ENCODE peak calls at places on chromosomes 3 and 15, in nine cellular contexts. U is fibroblast of lung, B is psoas muscle, R is A549, J is GM23248, Z is astrocyte, S is IMR-90, L is heart left ventricle, X is uterus. E is an unnamed sample. For H3K4me1, the result is how much of the 10 kb centered on the place peaks cover.

GRCh38 chr3:2303567-2303966 is 204.9 kb downstream of the CNTN4 start:
- DNase-seq in U (no peak), B (no peak), R (no peak), J (peak), Z (no peak), S (no peak), L (no peak), X (no peak), E (no peak)

GRCh38 chr15:79994651-79995050 is 23.7 kb upstream of the BCL2A1 start:
- DNase-seq in U (peak), B (no peak), R (no peak), J (peak), Z (peak), S (peak), L (no peak), X (no peak), E (no peak)

GRCh38 chr15:63611217-63611616 is 14.0 kb downstream of the FBXL22 start:
- DNase-seq in U (no peak), B (no peak), R (no peak), J (no peak), Z (no peak), S (no peak), L (no peak), X (no peak), E (no peak)

GRCh38 chr3:13158871-13159270 is 85.6 kb upstream of the IQSEC1 start:
- DNase-seq in U (no peak), B (no peak), R (no peak), J (no peak), Z (no peak), S (no peak), L (no peak), X (no peak), E (no peak)

GRCh38 chr3:63015614-63016016 is 140.4 kb upstream of the CADPS start:
- DNase-seq in U (peak), B (no peak), R (no peak), J (no peak), Z (no peak), S (no peak), L (no peak), X (no peak), E (no peak)

GRCh38 chr3:64354956-64355355 is 129.7 kb upstream of the PRICKLE2 start:
- DNase-seq in U (no peak), B (no peak), R (no peak), J (no peak), Z (no peak), S (no peak), L (no peak), X (no peak), E (no peak)

GRCh38 chr3:147906275-147906674 is 497.1 kb downstream of the ZIC1 start:
- DNase-seq in U (peak), B (no peak), R (no peak), J (peak), Z (no peak), S (peak), L (no peak), X (no peak), E (no peak)

GRCh38 chr3:26623409-26624208 is 1.0 kb downstream of the LRRC3B start:
- DNase-seq in U (no peak), B (no peak), R (no peak), J (no peak), Z (no peak), S (no peak), L (no peak), X (no peak), E (no peak)

GRCh38 chr3:264394-265156 is 68.0 kb downstream of the CHL1 start:
- DNase-seq in U (peak), B (no peak), R (peak), J (peak), Z (peak), S (peak), L (no peak), X (no peak), E (no peak)

GRCh38 chr3:120442975-120443517 is 7.7 kb downstream of the FSTL1 start:
- DNase-seq in U (no peak), B (no peak), R (peak), J (peak), Z (no peak), S (no peak), L (no peak), X (no peak), E (no peak)

GRCh38 chr3:140205598-140205997 is 270.6 kb downstream of the CLSTN2 start:
- DNase-seq in U (no peak), B (no peak), R (no peak), J (no peak), Z (no peak), S (no peak), L (no peak), X (no peak), E (no peak)

GRCh38 chr3:32819581-32820348 is 2.0 kb downstream of the TRIM71 start:
- DNase-seq in U (no peak), B (no peak), R (no peak), J (no peak), Z (no peak), S (no peak), L (no peak), X (no peak), E (no peak)

GRCh38 chr3:17424137-17424536 is 318.3 kb downstream of the TBC1D5 start:
- DNase-seq in U (no peak), B (no peak), R (no peak), J (peak), Z (no peak), S (peak), L (no peak), X (no peak), E (no peak)

GRCh38 chr3:129656659-129657247 is 50.3 kb upstream of the PLXND1 start:
- DNase-seq in U (no peak), B (no peak), R (no peak), J (no peak), Z (no peak), S (no peak), L (no peak), X (no peak), E (no peak)

GRCh38 chr3:47161983-47162694 is 1.8 kb downstream of the SETD2 start:
- DNase-seq in U (no peak), B (no peak), R (no peak), J (peak), Z (no peak), S (no peak), L (no peak), X (no peak), E (no peak)

GRCh38 chr15:70636540-70637165 is 126.7 kb downstream of the UACA start:
- DNase-seq in U (peak), B (no peak), R (no peak), J (peak), Z (no peak), S (no peak), L (no peak), X (no peak), E (no peak)

GRCh38 chr3:128369106-128369708 is 97.5 kb downstream of the DNAJB8 start:
- DNase-seq in U (no peak), B (no peak), R (no peak), J (no peak), Z (no peak), S (no peak), L (peak), X (no peak), E (no peak)

GRCh38 chr15:77577350-77577749 is 55.4 kb downstream of the LINGO1 start:
- DNase-seq in U (no peak), B (no peak), R (no peak), J (no peak), Z (no peak), S (no peak), L (no peak), X (no peak), E (no peak)

GRCh38 chr3:126745760-126746394 is 41.8 kb downstream of the CHCHD6 start:
- DNase-seq in U (no peak), B (peak), R (no peak), J (no peak), Z (no peak), S (no peak), L (peak), X (no peak), E (no peak)

GRCh38 chr3:56119575-56120349 is 348.5 kb downstream of the ERC2 start:
- DNase-seq in U (peak), B (peak), R (no peak), J (peak), Z (peak), S (peak), L (peak), X (no peak), E (no peak)

GRCh38 chr3:71570453-71571038 is 13.0 kb downstream of the FOXP1 start:
- DNase-seq in U (no peak), B (no peak), R (no peak), J (no peak), Z (no peak), S (no peak), L (no peak), X (no peak), E (no peak)

GRCh38 chr15:70099966-70100494 is 2.3 kb upstream of the TLE3 start:
- DNase-seq in U (peak), B (no peak), R (no peak), J (peak), Z (no peak), S (no peak), L (no peak), X (no peak), E (no peak)

GRCh38 chr15:88075102-88075501 is 181.4 kb downstream of the NTRK3 start:
- DNase-seq in U (no peak), B (no peak), R (no peak), J (no peak), Z (no peak), S (no peak), L (no peak), X (no peak), E (no peak)

GRCh38 chr3:37032961-37033360 is 39.6 kb downstream of the MLH1 start:
- DNase-seq in U (no peak), B (peak), R (no peak), J (no peak), Z (no peak), S (peak), L (peak), X (no peak), E (no peak)

GRCh38 chr3:152400912-152401311 is 132.2 kb downstream of the MBNL1 start:
- DNase-seq in U (peak), B (no peak), R (no peak), J (peak), Z (peak), S (peak), L (no peak), X (no peak), E (no peak)
- H3K27ac ChIP-seq in U (peak), B (peak), R (peak), J (peak), Z (peak), S (no peak), L (no peak), X (peak), E (peak)

DNA sequence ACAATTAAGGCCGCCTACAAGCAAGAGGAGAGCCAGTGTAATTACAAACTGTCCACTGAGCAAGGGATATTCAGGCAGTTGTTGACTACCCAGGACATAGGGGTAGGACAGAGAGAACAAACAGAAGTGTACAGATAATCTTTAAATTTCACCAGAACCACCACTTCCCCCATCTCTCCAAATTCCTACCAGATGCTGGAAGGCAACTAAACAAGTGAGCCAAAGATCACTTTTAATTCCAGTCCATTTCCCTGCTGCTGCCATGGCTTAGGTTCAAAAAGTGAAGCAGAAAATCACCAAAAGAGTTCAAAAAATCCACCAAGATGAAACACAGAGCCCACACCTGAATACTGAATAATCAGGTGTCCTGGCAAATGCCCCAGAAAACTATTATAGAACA is 65.0 kb downstream of the TM4SF4 start:
- DNase-seq in U (no peak), B (no peak), R (no peak), J (no peak), Z (no peak), S (no peak), L (no peak), X (no peak), E (no peak)
- H3K4me3 ChIP-seq in U (no peak), B (no peak), R (peak), J (no peak), Z (no peak), S (no peak), L (no peak), X (no peak), E (no peak)

DNA sequence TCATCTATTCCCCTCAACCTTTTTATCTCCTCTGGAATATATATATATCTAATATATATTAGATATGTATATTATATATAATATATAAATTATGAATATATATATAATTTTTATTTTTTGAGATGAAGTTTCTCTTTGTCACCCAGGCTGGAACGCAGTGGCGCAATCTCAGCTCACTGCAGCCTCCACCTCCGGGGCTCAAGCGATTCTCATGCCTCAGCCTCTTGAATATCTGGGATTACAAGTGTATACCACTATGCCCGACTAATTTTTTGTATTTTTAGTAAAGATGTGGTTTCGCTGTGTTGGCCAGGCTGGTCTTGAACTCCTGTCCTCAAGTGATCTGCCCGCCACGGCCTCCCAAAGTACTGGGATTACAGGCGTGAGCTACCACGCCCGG is 22.2 kb downstream of the PXYLP1 start:
- DNase-seq in U (no peak), B (no peak), R (no peak), J (no peak), Z (no peak), S (no peak), L (no peak), X (no peak), E (no peak)
- H3K4me1 ChIP-seq in U (under half), B (under half), R (under half), J (under half), Z (under half), S (under half), L (under half), X (under half), E (under half)

DNA sequence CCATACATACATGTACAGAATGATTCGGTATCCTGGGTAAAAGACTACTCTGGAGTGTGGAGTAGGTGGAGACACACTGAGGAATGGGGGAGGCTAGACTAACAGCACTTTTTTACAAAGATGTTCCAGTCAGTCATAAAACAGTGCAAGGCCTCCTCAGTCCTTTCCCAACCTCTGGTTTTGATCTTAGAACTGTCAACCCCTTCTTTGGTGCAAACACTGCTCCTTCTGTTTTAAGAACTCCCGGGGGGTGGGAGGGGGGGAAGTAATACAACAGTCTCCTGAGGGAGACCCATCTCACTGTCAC is 7.5 kb upstream of the MAP1A start:
- DNase-seq in U (peak), B (no peak), R (no peak), J (peak), Z (no peak), S (no peak), L (no peak), X (no peak), E (no peak)
- H3K27ac ChIP-seq in U (peak), B (peak), R (peak), J (peak), Z (peak), S (peak), L (peak), X (peak), E (peak)

DNA sequence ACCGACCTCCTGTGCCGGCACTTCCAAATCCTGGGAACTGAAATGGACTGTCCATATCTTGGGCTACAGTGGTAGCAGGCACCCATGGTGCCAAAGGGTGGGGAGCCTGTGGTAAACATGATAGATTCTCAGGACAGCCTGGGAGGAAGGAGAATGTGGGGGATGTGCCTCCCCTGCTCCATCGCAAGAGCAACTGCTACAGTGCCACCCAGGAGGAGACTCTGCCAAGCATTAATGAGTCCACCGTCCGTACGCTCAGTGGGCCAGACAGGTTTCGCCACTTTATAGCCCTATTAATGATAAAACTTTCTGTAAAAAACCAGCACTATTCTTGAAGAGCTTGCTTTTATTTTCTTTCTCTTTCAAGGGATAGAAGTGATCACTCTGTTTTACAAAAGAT is 75.3 kb downstream of the FMN1 start:
- DNase-seq in U (no peak), B (no peak), R (no peak), J (no peak), Z (no peak), S (no peak), L (no peak), X (no peak), E (no peak)
- H3K4me3 ChIP-seq in U (no peak), B (no peak), R (no peak), J (no peak), Z (no peak), S (no peak), L (no peak), X (no peak), E (no peak)